ENCODE peak calls at places on chromosomes 11 and 22, in five cellular contexts. W is RWPE1, T is brain microvascular endothelial cell, L is thoracic aorta, G is spleen. H is an unnamed sample.

GRCh38 chr22:29342577-29343312 is 27.2 kb upstream of the RASL10A start:
- DNase-seq in L (no peak), W (peak; percentile 20), T (no peak), G (no peak), H (no peak)

GRCh38 chr11:57791321-57792059 is 29.9 kb downstream of the CTNND1 start:
- DNase-seq in G (peak; percentile 82), T (no peak), L (no peak), W (no peak), H (no peak)

GRCh38 chr22:41833369-41834004 is 582 bp downstream of the SREBF2 start:
- DNase-seq in W (no peak), G (peak; percentile 90), L (no peak), T (no peak), H (peak; percentile 71)

GRCh38 chr22:39439170-39439569 is 17.6 kb upstream of the MGAT3 start:
- DNase-seq in G (no peak), T (peak; percentile 85), L (no peak), W (no peak), H (no peak)

GRCh38 chr11:57390535-57390934 is at the start of gene PRG2:
- DNase-seq in W (no peak), T (no peak), L (no peak), G (no peak), H (no peak)

GRCh38 chr11:126655807-126656128 is 300.3 kb downstream of the ST3GAL4 start:
- DNase-seq in T (no peak), G (no peak), L (no peak), W (peak; percentile 17), H (no peak)

GRCh38 chr11:124745270-124745834 is 5.6 kb downstream of the NRGN start:
- DNase-seq in G (peak; percentile 81), W (no peak), T (no peak), L (no peak), H (peak; percentile 19)

GRCh38 chr11:93199616-93200015 is 1.8 kb upstream of the SLC36A4 start:
- DNase-seq in L (no peak), G (no peak), W (no peak), T (no peak), H (no peak)

GRCh38 chr11:120205596-120206161 is 5.2 kb upstream of the OAF start:
- DNase-seq in G (no peak), W (peak; percentile 50), L (no peak), T (peak; percentile 53), H (no peak)

GRCh38 chr22:31715157-31715778 is 34.7 kb downstream of the PRR14L start:
- DNase-seq in T (no peak), W (no peak), L (no peak), G (no peak), H (no peak)

GRCh38 chr11:36253238-36253637 is 36.0 kb downstream of the COMMD9 start:
- DNase-seq in L (no peak), W (no peak), T (no peak), G (no peak), H (no peak)

GRCh38 chr11:126945319-126945718 is 55.3 kb downstream of the KIRREL3 start:
- DNase-seq in T (no peak), W (no peak), G (no peak), L (no peak), H (no peak)

GRCh38 chr11:35141034-35141433 is 2.1 kb downstream of the CD44 start:
- DNase-seq in W (no peak), T (no peak), L (no peak), G (no peak), H (no peak)

GRCh38 chr22:47402876-47403525 is 640.6 kb downstream of the TBC1D22A start:
- DNase-seq in L (no peak), G (peak; percentile 47), T (no peak), W (no peak), H (no peak)

GRCh38 chr22:37197451-37198289 is 9.6 kb upstream of the C1QTNF6 start:
- DNase-seq in G (peak; percentile 79), L (no peak), W (peak; percentile 92), T (no peak), H (peak; percentile 80)

GRCh38 chr11:67119577-67120391 is 721 bp downstream of the KDM2A start:
- DNase-seq in G (peak; percentile 84), T (no peak), W (peak; percentile 26), L (no peak), H (no peak)

GRCh38 chr11:83063073-83063754 is 8.5 kb downstream of the RAB30 start:
- DNase-seq in L (no peak), T (no peak), W (peak; percentile 48), G (no peak), H (no peak)

GRCh38 chr11:71253794-71254193 is 1.4 kb upstream of the SHANK2 start:
- DNase-seq in G (no peak), L (no peak), W (no peak), T (no peak), H (no peak)

GRCh38 chr11:75572744-75573143 is 10.7 kb downstream of the SERPINH1 start:
- DNase-seq in T (no peak), W (no peak), L (no peak), G (no peak), H (no peak)

GRCh38 chr22:21690401-21690801 is 24.6 kb downstream of the PPIL2 start:
- DNase-seq in W (no peak), T (no peak), G (no peak), L (no peak), H (no peak)

GRCh38 chr11:31236052-31236652 is 133.4 kb downstream of the DCDC1 start:
- DNase-seq in L (no peak), W (peak; percentile 20), T (no peak), G (no peak), H (no peak)

GRCh38 chr11:71433648-71434450 is 14.3 kb downstream of the DHCR7 start:
- DNase-seq in T (no peak), G (no peak), W (no peak), L (no peak), H (no peak)

DNA sequence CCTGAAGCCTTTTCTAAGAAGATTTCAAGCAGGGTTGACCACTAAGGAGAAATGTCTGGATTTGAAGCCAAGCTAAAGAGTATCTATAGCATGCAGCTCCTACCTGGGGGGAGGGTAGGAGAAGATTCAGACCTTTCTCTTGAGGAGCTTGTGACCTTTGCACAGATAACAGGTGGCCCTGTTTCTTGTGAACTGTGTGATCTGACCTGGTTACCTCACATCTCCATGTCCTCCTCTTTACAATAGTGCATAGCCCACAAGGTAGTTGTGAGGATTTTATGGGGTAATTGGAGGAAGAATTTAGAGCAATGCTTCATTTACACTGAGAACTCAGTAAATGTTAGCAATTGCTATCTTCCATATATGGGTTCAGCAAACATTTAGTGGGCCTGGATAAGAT is 310.1 kb downstream of the TMEM135 start:
- DNase-seq in T (no peak), W (no peak), G (no peak), L (no peak), H (no peak)
- H3K27ac ChIP-seq in T (no peak overlapping the region), W (no peak overlapping the region), G (no peak overlapping the region), L (no peak overlapping the region), H (no peak overlapping the region)

DNA sequence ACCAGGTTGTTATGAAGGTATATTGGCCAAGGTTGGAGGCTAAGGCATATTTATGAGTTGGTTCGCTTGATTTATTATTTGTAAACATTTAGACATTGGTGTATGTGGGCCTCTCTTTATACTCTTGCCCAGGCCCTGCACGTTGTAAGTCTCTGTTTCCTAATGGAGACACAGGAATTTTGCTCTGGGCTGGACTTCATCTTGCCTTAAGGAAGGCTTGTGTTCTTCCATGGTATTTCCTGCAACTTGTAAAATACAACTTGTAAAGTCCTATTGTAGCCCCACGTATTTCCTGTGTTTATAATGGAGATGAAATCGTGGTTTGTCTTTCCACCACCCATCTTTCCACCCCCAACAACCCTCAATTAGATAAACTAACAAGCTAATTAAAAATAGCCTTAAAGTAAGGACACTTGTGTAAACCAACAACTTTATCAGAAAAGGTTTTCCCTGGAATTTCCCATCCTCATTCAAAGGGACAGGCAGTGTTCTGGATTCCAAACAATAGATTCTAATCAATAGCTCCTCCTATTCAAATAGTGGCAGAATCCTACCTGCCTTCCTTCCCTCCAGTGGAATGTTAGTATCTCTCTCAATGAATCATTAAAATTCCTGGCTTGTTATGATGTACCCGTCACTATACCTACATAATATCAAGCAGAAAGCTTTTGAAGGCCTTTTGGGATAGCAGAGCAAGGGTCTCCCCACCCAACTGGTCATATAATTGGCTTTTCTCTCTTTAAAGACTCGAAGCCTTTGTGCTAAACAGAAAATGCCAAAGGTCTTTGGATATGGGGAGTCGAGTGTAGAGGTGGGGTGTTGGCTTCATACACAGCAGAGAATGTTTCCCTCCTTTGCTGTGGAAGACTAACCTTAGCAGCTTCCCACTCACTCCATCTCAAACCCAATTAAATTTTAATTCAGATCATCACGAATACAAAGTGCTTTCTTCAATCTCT is 77.1 kb downstream of the UBASH3B start:
- DNase-seq in G (no peak), T (no peak), L (no peak), W (no peak), H (no peak)
- H3K27ac ChIP-seq in G (peak overlapping the region; percentile 70), T (peak overlapping the region; percentile 95), L (no peak overlapping the region), W (no peak overlapping the region), H (no peak overlapping the region)

GRCh38 chr11:17827006-17827405 is 92.4 kb downstream of the KCNC1 start:
- DNase-seq in W (peak; percentile 22), T (no peak), G (no peak), L (no peak), H (no peak)

DNA sequence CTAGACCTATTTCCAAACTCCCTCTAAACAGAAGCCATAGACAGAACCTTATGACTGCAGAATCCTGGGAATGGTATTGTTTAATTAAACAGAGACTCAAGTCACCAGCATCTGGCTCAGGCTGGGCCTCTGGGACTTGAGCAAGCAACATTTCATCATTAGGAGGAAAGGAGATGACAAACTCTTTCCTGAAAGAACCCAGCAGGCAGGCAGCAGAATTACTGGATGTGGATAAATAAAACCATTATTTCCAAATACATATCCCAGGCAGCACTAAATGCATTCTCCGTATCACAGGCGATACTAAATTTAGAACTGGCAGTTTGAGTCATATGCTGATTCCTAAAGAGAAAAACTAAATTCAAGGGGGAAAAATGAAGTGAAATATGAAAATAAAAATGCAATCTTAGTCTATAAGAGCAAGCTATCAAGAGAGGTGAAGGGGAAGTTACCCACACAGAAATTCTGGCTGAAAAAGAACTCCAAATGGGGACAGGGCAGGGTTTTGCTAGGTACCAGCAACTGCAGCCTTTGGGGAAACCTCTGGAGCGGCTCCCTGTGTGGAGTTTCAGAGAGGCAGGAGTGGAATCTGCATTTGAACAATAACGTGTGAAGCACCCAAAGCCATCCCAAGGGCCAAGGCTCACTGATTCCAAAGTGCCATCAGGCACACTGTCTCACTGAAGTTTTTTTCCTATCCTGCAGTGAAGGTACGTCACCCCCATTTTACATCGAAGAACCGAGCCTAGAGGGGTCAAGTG is 87.6 kb downstream of the KCNC1 start:
- DNase-seq in T (peak; percentile 39), W (no peak), G (no peak), L (peak; percentile 9), H (no peak)
- H3K27ac ChIP-seq in T (no peak overlapping the region), W (no peak overlapping the region), G (no peak overlapping the region), L (peak overlapping the region; percentile 36), H (peak overlapping the region; percentile 34)

DNA sequence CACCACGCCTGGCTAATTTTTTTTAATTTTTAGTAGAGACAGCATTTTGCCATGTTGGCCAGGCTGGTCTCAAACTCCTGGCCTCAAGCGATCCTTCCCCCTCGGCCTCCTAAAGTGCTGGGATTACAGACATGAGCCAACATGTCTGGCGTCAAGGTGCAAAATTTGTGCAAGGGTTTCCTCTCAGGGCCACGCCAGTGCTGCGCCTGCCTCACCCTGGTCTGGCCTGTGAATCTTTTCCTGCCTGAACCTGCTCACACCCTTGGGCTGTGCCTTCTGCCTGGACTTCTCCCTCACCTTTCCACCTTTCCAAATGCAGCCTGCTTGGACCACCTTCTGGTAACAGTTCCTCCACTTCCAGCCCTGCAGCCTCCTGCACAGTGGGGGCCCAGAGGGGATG is 43.4 kb downstream of the MCM5 start:
- DNase-seq in T (no peak), W (no peak), G (no peak), L (no peak), H (no peak)
- H3K27ac ChIP-seq in T (no peak overlapping the region), W (peak overlapping the region; percentile 69), G (no peak overlapping the region), L (no peak overlapping the region), H (no peak overlapping the region)

GRCh38 chr11:45154276-45154675 is 7.8 kb downstream of the PRDM11 start:
- DNase-seq in L (no peak), G (peak; percentile 35), W (no peak), T (no peak), H (no peak)
- H3K27ac ChIP-seq in L (peak overlapping the region; percentile 66), G (no peak overlapping the region), W (no peak overlapping the region), T (no peak overlapping the region), H (peak overlapping the region; percentile 76)

GRCh38 chr22:49956914-49957825 is 3.4 kb upstream of the PIM3 start:
- DNase-seq in G (peak; percentile 75), T (no peak), L (no peak), W (no peak), H (no peak)
- H3K27ac ChIP-seq in G (no peak overlapping the region), T (no peak overlapping the region), L (no peak overlapping the region), W (peak overlapping the region; percentile 92), H (no peak overlapping the region)